ENCODE peak calls at places on chromosomes 2 and 18, in five cellular contexts. O, W, F, T and L are unnamed samples.

GRCh38 chr2:174764281-174765063 is at the start of gene CHRNA1:
- DNase-seq in O (peak; percentile 89), W (peak; percentile 78), F (no peak), T (no peak), L (no peak)

GRCh38 chr2:121239471-121239870 is 45.5 kb downstream of the TFCP2L1 start:
- DNase-seq in O (no peak), W (no peak), F (peak; percentile 8), T (no peak), L (no peak)

GRCh38 chr18:58687871-58688308 is 16.6 kb downstream of the MALT1 start:
- DNase-seq in O (no peak), W (no peak), F (no peak), T (no peak), L (no peak)

GRCh38 chr2:46651363-46652099 is 172.2 kb downstream of the TMEM247 start:
- DNase-seq in O (no peak), W (peak; percentile 39), F (no peak), T (no peak), L (no peak)

GRCh38 chr2:181146171-181146570 is 165.8 kb downstream of the UBE2E3 start:
- DNase-seq in O (no peak), W (no peak), F (no peak), T (no peak), L (no peak)

GRCh38 chr2:170341684-170342631 is 164.0 kb downstream of the MYO3B start:
- DNase-seq in O (no peak), W (no peak), F (no peak), T (no peak), L (no peak)

GRCh38 chr2:240466579-240467148 is 31.2 kb downstream of the GPC1 start:
- DNase-seq in O (no peak), W (no peak), F (peak; percentile 26), T (peak; percentile 8), L (no peak)

GRCh38 chr18:13243363-13243762 is 24.8 kb downstream of the LDLRAD4 start:
- DNase-seq in O (no peak), W (no peak), F (no peak), T (peak; percentile 4), L (no peak)

GRCh38 chr18:6521804-6522418 is 107.2 kb upstream of the L3MBTL4 start:
- DNase-seq in O (peak; percentile 51), W (peak; percentile 20), F (no peak), T (no peak), L (no peak)

GRCh38 chr18:27114842-27115241 is 70.3 kb downstream of the CHST9 start:
- DNase-seq in O (no peak), W (no peak), F (no peak), T (no peak), L (no peak)

GRCh38 chr2:191983591-191983990 is 136.7 kb upstream of the CAVIN2 start:
- DNase-seq in O (no peak), W (no peak), F (no peak), T (no peak), L (no peak)

GRCh38 chr18:54776282-54776977 is 51.8 kb upstream of the RAB27B start:
- DNase-seq in O (peak; percentile 77), W (peak; percentile 99), F (no peak), T (no peak), L (peak; percentile 83)

GRCh38 chr2:121177905-121178304 is 107.1 kb downstream of the TFCP2L1 start:
- DNase-seq in O (no peak), W (no peak), F (no peak), T (no peak), L (no peak)

GRCh38 chr2:189082576-189082975 is 97.0 kb downstream of the COL5A2 start:
- DNase-seq in O (no peak), W (peak; percentile 44), F (no peak), T (no peak), L (no peak)

GRCh38 chr18:73848656-73849055 is 299.0 kb downstream of the FBXO15 start:
- DNase-seq in O (no peak), W (peak; percentile 90), F (no peak), T (no peak), L (peak; percentile 23)

GRCh38 chr2:225100269-225100668 is 58.0 kb upstream of the DOCK10 start:
- DNase-seq in O (peak; percentile 23), W (peak; percentile 84), F (no peak), T (no peak), L (no peak)

DNA sequence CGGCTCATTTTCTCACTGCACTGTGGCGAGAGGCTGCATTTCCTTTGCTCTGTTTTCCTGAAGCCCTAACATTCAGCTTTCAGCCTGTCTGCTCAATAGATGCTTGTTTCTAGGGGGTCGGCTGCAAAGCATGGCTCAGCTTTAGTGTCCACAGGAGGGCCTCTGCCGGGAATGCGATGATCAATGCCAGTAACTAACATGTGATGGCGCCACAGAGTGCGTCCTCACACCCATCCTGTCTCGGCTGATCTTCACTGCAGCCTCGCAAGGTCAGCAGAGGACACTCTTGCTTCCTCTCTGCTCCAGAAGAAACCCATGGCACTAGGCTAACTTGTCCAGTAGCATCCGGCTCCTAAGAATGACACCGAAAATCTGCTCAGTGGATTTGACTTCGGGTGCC is 156.4 kb upstream of the PXDN start:
- DNase-seq in O (peak; percentile 13), W (no peak), F (no peak), T (no peak), L (no peak)
- TF ChIP-seq CTCF in O (no peak), W (no peak), F (peak; percentile 22), T (no peak), L (no peak)

DNA sequence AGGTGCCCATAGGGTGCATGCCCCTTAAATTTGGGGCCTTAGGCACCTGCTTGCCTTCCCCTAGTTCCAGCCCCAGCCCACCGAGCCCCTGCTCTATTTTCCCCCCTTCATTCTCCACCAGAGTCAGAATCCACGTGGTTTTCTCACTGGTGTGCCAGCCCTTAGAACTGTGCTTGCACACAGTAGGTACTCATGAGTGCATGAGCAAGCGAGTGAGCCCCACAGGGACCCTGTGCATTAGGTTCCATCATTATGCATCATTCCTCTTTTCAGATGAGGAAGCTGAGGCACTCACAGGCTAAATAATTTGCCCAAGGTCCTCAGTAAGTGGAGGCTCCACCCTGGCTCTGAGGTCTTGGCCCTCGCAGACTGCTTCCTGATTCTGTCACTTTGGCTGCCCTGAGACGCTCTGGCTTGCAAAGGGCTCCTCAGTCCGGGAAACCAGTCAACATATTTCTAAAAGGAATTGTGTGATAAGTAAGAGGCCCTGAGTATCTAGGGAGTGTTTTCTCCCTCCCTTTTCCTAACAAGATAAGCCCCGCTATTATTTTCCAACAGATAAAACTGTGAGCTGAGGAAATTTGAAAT is 71.7 kb downstream of the IL1R2 start:
- DNase-seq in O (peak; percentile 74), W (peak; percentile 85), F (no peak), T (peak; percentile 64), L (no peak)
- H3K27ac ChIP-seq in O (peak overlapping the region; percentile 95), W (peak overlapping the region; percentile 98), F (peak overlapping the region; percentile 62), T (peak overlapping the region; percentile 95), L (peak overlapping the region; percentile 75)

GRCh38 chr2:54683596-54683995 is 39.9 kb upstream of the EML6 start:
- DNase-seq in O (no peak), W (no peak), F (no peak), T (no peak), L (no peak)

GRCh38 chr2:54687595-54688152 is 35.8 kb upstream of the EML6 start:
- DNase-seq in O (no peak), W (no peak), F (no peak), T (no peak), L (no peak)

GRCh38 chr2:54680397-54681032 is 42.9 kb upstream of the EML6 start:
- DNase-seq in O (no peak), W (peak; percentile 73), F (no peak), T (no peak), L (no peak)

DNA sequence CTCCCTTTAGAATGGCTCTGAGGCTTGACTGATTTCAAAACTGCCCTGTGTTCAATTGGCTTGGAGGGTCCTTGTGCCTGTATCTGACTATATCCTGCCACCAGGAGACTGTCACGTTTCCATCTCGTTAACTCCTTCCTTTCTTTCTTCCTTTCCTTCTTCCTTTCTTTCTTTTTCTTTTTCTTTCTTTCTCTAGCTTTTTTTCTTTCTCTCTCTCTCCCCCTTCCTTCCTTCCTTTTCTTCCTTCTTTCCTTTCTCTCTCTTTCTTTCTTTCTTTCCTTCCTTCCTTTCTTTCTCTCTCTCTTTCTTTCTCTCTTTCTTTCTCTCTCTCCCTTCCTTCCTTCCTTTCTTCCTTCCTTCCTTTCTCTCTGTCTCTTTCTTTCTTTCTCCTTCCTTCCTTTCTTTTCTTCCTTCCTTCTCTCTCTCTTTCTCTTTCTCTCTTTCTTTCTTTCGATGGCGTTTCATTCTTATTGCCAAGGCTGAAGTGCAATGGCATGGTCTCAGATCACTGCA is 38.1 kb upstream of the EML6 start:
- DNase-seq in O (no peak), W (no peak), F (no peak), T (no peak), L (no peak)
- TF ChIP-seq CTCF in O (no peak), W (no peak), F (no peak), T (no peak), L (no peak)

GRCh38 chr2:43074592-43075053 is 151.8 kb downstream of the ZFP36L2 start:
- DNase-seq in O (no peak), W (no peak), F (no peak), T (no peak), L (no peak)
- H3K27ac ChIP-seq in O (peak overlapping the region; percentile 90), W (peak overlapping the region; percentile 98), F (peak overlapping the region; percentile 33), T (peak overlapping the region; percentile 83), L (peak overlapping the region; percentile 100)

GRCh38 chr2:71223767-71224333 is 3.1 kb downstream of the PAIP2B start:
- DNase-seq in O (no peak), W (peak; percentile 27), F (peak; percentile 80), T (peak; percentile 34), L (peak; percentile 18)
- TF ChIP-seq CTCF in O (peak; percentile 60), W (peak; percentile 28), F (peak; percentile 81), T (peak; percentile 10), L (peak; percentile 42)

DNA sequence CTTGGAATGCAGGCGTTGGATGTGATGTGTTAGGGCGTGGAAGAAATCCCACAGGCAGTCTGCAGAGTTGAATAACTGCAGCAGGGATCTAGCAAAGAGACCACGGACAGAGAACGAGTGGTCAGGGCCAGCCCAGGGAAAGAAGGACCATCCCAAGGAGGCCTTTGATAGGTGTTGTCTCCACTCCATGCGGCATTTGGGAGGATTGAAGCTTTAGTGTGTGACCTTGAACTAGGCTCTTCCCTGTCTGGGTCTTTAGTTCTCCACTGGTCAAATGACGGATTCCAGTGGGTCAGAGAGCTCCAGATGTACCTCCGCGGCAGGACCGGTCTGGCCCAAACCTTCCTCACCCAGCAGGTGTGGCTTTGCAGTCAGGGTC is 18.4 kb downstream of the GREB1 start:
- DNase-seq in O (no peak), W (no peak), F (no peak), T (no peak), L (no peak)
- H3K27ac ChIP-seq in O (no peak overlapping the region), W (no peak overlapping the region), F (no peak overlapping the region), T (no peak overlapping the region), L (no peak overlapping the region)

DNA sequence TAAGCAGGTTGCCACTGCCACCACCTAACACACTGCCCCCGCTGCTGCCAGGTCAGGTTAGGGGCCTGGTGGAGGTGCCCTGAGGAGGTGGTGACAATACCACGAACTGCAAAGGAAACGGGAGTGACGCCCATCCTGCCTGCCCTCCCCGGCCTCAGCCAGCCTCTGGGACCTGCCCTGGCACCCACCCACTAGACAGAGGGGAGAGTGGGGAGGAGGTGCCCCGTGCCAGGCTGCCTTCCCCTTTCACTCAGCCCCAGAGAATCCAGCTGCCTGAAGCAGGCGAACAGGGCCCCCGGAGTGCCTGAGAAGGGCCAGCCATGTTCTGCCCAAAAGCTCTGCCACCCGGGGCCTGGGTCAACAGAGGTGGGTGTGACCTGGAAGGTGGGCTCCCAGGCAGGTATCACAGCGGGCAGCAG is 44.5 kb upstream of the FOSL2 start:
- DNase-seq in O (peak; percentile 52), W (no peak), F (peak; percentile 22), T (no peak), L (no peak)
- TF ChIP-seq CTCF in O (no peak), W (no peak), F (no peak), T (no peak), L (no peak)

GRCh38 chr2:73089270-73090030 is 17.9 kb upstream of the SFXN5 start:
- DNase-seq in O (peak; percentile 100), W (peak; percentile 100), F (no peak), T (peak; percentile 81), L (peak; percentile 94)
- H3K27ac ChIP-seq in O (peak overlapping the region; percentile 94), W (peak overlapping the region; percentile 70), F (no peak overlapping the region), T (peak overlapping the region; percentile 61), L (peak overlapping the region; percentile 86)